ENCODE peak calls at places on chromosomes 3 and 15, in eight cellular contexts. L is left ventricle myocardium inferior; Z is activated T-helper 1 cell treated with Interleukin-2 at 50 U/mL for 16 hours; H is activated naive CD8-positive, alpha-beta T cell treated with anti-CD3 and anti-CD28 coated beads, Interleukin-2, amount 10 ng/mL, durations not matched to agents 7 days and 5 days; E is foreskin keratinocyte; T is NCI-H146; K is OCI-M1; C is stimulated activated CD8-positive, alpha-beta memory T cell treated with anti-CD3 and anti-CD28 coated beads, Interleukin-7, amount 100 ng/mL, for 1 hour. Q is an unnamed sample.

GRCh38 chr3:138479355-138479964 is 45.0 kb downstream of the ESYT3 start:
- DNase-seq in L (no peak), Z (no peak), H (no peak), E (peak), T (peak), K (peak), C (no peak), Q (no peak)

GRCh38 chr3:140756240-140757016 is 78.6 kb downstream of the TRIM42 start:
- DNase-seq in L (no peak), Z (no peak), H (no peak), E (no peak), T (no peak), K (no peak), C (no peak), Q (no peak)

GRCh38 chr3:71258116-71258515 is 325.4 kb downstream of the FOXP1 start:
- DNase-seq in L (no peak), Z (no peak), H (no peak), E (peak), T (peak), K (no peak), C (no peak), Q (no peak)

GRCh38 chr3:120587326-120587840 is 8.8 kb upstream of the NDUFB4 start:
- DNase-seq in L (no peak), Z (no peak), H (no peak), E (no peak), T (no peak), K (no peak), C (no peak), Q (no peak)

GRCh38 chr3:99753268-99753975 is 64.2 kb upstream of the CMSS1 start:
- DNase-seq in L (no peak), Z (no peak), H (no peak), E (peak), T (peak), K (peak), C (no peak), Q (no peak)

GRCh38 chr15:49137861-49138260 is 17.5 kb downstream of the COPS2 start:
- DNase-seq in L (no peak), Z (no peak), H (no peak), E (no peak), T (no peak), K (no peak), C (no peak), Q (no peak)

GRCh38 chr15:74631935-74632560 is 16.4 kb downstream of the CLK3 start:
- DNase-seq in L (peak), Z (no peak), H (peak), E (no peak), T (peak), K (peak), C (peak), Q (no peak)

GRCh38 chr3:114624047-114624445 is 330.2 kb downstream of the TIGIT start:
- DNase-seq in L (peak), Z (no peak), H (no peak), E (no peak), T (no peak), K (peak), C (no peak), Q (no peak)